ENCODE peak calls at places on chromosomes 6 and 20, in seven cellular contexts. B is stomach; L is astrocyte of the spinal cord; M is mammary epithelial cell; A is tibial nerve; U is OCI-LY7; T is CD8-positive, alpha-beta T cell. C is an unnamed sample.

GRCh38 chr6:43916091-43916923 is 146.3 kb downstream of the VEGFA start:
- DNase-seq in B (no peak), L (no peak), M (no peak), A (no peak), U (no peak), T (no peak), C (no peak)

GRCh38 chr6:209432-210103 is 82.7 kb upstream of the DUSP22 start:
- DNase-seq in B (no peak), L (no peak), M (no peak), A (no peak), U (no peak), T (no peak), C (no peak)

GRCh38 chr6:82976179-82976578 is 89.5 kb downstream of the UBE3D start:
- DNase-seq in B (no peak), L (no peak), M (no peak), A (no peak), U (no peak), T (no peak), C (no peak)

GRCh38 chr20:35317416-35317815 is 25.2 kb upstream of the FAM83C start:
- DNase-seq in B (no peak), L (no peak), M (no peak), A (no peak), U (no peak), T (no peak), C (no peak)

GRCh38 chr6:10720229-10720959 is 2.5 kb upstream of the TMEM14C start:
- DNase-seq in B (peak), L (peak), M (peak), A (no peak), U (no peak), T (peak), C (no peak)

GRCh38 chr20:32362924-32363364 is 4.8 kb downstream of the ASXL1 start:
- DNase-seq in B (no peak), L (no peak), M (no peak), A (no peak), U (no peak), T (no peak), C (no peak)

GRCh38 chr6:110625883-110626282 is 149.5 kb upstream of the SLC22A16 start:
- DNase-seq in B (no peak), L (peak), M (peak), A (no peak), U (no peak), T (no peak), C (no peak)

GRCh38 chr6:41622210-41622990 is 15.9 kb upstream of the MDFI start:
- DNase-seq in B (no peak), L (no peak), M (peak), A (no peak), U (peak), T (no peak), C (no peak)

GRCh38 chr6:148335582-148335981 is 7.1 kb upstream of the SASH1 start:
- DNase-seq in B (no peak), L (no peak), M (peak), A (no peak), U (no peak), T (no peak), C (no peak)

GRCh38 chr6:131597448-131597847 is 24.4 kb downstream of the ARG1 start:
- DNase-seq in B (no peak), L (no peak), M (no peak), A (no peak), U (peak), T (no peak), C (no peak)

GRCh38 chr20:38395165-38395564 is 40.0 kb downstream of the SNHG17 start:
- DNase-seq in B (no peak), L (no peak), M (no peak), A (no peak), U (no peak), T (no peak), C (no peak)

GRCh38 chr20:37911838-37912273 is 8.9 kb downstream of the VSTM2L start:
- DNase-seq in B (no peak), L (no peak), M (peak), A (no peak), U (no peak), T (no peak), C (no peak)

GRCh38 chr6:75416443-75416842 is 77.2 kb downstream of the FILIP1 start:
- DNase-seq in B (no peak), L (no peak), M (no peak), A (no peak), U (no peak), T (no peak), C (no peak)

GRCh38 chr6:7062445-7063162 is 45.2 kb upstream of the RREB1 start:
- DNase-seq in B (peak), L (no peak), M (no peak), A (no peak), U (no peak), T (no peak), C (no peak)

GRCh38 chr20:23404196-23404595 is 17.1 kb downstream of the NAPB start:
- DNase-seq in B (no peak), L (no peak), M (peak), A (no peak), U (no peak), T (no peak), C (no peak)

GRCh38 chr6:114323784-114324183 is 19.0 kb downstream of the HS3ST5 start:
- DNase-seq in B (no peak), L (no peak), M (no peak), A (no peak), U (no peak), T (no peak), C (no peak)

GRCh38 chr6:114327074-114327473 is 15.7 kb downstream of the HS3ST5 start:
- DNase-seq in B (no peak), L (no peak), M (no peak), A (no peak), U (no peak), T (no peak), C (no peak)
- TF ChIP-seq CTCF in B (no peak), L (no peak), M (no peak), A (no peak), U (no peak), T (no peak), C (no peak)

DNA sequence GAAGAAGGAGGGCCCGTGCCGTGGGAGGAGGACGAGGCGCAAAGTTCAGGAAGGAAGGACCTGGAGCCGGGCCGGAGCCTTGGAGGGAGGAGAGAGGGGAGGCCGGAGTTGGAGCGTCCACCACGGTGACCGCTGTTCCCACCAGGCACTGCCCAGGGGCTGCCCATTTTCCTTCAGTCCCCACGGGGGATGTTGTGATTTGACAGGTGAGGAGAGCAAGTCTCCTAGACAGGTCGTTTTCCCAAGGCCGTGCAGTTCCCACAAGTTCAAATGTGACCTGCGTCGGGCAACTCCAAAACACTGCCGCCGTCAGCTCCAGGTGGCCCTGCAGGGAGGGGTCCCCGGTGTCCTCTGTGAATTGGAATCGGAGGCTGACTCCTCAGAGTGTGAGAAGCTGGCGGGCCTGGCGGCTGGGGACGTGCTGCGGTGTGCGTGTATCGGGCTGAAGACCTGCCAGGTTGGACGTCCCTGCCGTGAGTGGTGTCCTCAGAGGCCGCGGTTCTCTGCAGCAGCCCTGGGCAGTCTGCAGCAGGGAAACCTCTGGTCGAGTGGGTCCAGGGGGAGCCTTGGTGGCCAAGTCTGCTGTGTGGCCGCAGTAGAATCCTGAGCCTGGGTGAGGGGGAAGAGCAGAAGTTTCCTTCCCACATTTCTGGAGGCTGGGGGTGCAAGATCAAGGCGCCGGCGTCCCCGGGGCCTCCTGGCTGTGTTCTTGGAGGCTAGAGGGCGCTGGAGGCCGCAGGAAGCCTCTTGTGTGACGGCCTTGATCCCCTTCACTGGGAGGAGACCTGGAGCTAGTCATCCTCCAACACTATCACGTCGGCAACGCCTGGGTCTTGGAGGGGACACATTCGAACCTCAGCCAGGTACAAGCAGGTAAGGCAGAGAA is 115.0 kb upstream of the FRMD1 start:
- DNase-seq in B (peak), L (no peak), M (no peak), A (no peak), U (peak), T (no peak), C (no peak)
- TF ChIP-seq CTCF in B (no peak), L (no peak), M (no peak), A (no peak), U (peak), T (no peak), C (no peak)

DNA sequence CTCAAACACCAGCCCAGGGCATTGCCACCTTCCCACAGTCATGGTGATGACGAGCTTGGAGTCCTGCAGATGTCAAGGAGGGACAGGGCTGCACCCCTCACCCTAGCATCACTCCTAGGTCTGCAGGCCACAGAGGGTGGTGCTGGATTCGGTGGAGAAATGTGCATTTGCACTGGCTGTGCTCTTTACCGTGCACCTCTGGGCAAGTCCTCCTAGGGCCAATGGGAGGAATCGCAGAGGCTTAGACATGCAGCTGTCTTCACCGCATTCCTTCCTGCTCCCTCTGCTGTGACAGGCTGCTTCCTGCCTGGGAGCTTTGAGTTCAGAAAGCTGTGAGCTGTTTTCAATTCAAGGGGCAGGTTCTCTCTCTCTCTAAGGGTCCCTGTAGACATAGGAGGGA is 85.0 kb downstream of the EDN3 start:
- DNase-seq in B (no peak), L (no peak), M (no peak), A (no peak), U (no peak), T (no peak), C (no peak)
- TF ChIP-seq CTCF in B (no peak), L (no peak), M (no peak), A (no peak), U (no peak), T (no peak), C (no peak)

GRCh38 chr6:156944412-156944811 is 167.2 kb downstream of the ARID1B start:
- DNase-seq in B (no peak), L (no peak), M (no peak), A (no peak), U (no peak), T (no peak), C (no peak)

GRCh38 chr6:156938143-156938542 is 161.0 kb downstream of the ARID1B start:
- DNase-seq in B (no peak), L (no peak), M (no peak), A (no peak), U (no peak), T (no peak), C (no peak)

GRCh38 chr6:156943816-156944215 is 166.6 kb downstream of the ARID1B start:
- DNase-seq in B (no peak), L (no peak), M (no peak), A (no peak), U (no peak), T (no peak), C (no peak)

GRCh38 chr6:156943167-156943566 is 166.0 kb downstream of the ARID1B start:
- DNase-seq in B (no peak), L (peak), M (no peak), A (no peak), U (no peak), T (no peak), C (no peak)

GRCh38 chr6:156942266-156942665 is 165.1 kb downstream of the ARID1B start:
- DNase-seq in B (no peak), L (no peak), M (no peak), A (no peak), U (peak), T (no peak), C (no peak)
- TF ChIP-seq CTCF in B (no peak), L (no peak), M (no peak), A (no peak), U (peak), T (no peak), C (no peak)

GRCh38 chr6:153553627-153554026 is 422.5 kb upstream of the RGS17 start:
- DNase-seq in B (no peak), L (no peak), M (peak), A (no peak), U (no peak), T (no peak), C (peak)
- TF ChIP-seq CTCF in B (peak), L (peak), M (peak), A (no peak), U (peak), T (no peak), C (peak)

DNA sequence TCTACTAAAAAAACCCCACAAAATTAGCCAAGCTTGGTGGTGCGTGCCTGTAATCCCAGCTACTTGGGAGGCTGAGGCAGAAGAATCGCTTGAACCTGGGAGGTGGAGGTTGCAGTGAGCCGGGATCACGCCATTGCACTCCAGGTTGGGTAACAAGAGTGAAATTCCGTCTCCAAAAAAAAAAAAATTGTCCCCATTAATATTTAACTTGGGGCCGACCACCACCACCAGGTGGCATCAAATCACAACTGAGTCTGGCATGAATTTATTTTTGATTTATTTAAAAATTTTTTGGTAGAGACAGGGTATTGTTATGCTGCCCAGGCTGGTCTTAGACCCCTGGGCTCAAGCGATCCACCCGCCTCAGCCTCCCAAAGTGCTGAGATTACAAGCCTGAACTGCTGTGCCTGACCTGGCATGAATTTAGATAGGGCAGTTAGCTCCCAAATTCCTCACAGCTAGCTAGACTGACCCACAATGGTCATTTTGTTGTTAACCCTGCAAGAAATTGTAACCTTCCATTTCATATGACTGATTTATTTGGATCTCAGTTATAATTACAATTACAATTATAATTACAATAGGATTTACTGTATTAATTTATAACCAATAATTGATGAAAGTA is 17.1 kb upstream of the BEND3 start:
- DNase-seq in B (no peak), L (peak), M (no peak), A (no peak), U (peak), T (no peak), C (peak)
- TF ChIP-seq CTCF in B (peak), L (peak), M (no peak), A (peak), U (peak), T (peak), C (peak)

GRCh38 chr6:2841264-2842138 is at the start of gene SERPINB1:
- DNase-seq in B (peak), L (peak), M (peak), A (peak), U (no peak), T (peak), C (peak)
- TF ChIP-seq CTCF in B (no peak), L (no peak), M (no peak), A (no peak), U (no peak), T (no peak), C (no peak)

GRCh38 chr6:87026961-87027360 is 67.9 kb downstream of the CGA start:
- DNase-seq in B (no peak), L (no peak), M (no peak), A (no peak), U (no peak), T (no peak), C (no peak)

GRCh38 chr6:87029711-87030314 is 65.1 kb downstream of the CGA start:
- DNase-seq in B (no peak), L (peak), M (peak), A (no peak), U (peak), T (no peak), C (no peak)
- TF ChIP-seq CTCF in B (peak), L (peak), M (peak), A (peak), U (peak), T (peak), C (peak)

DNA sequence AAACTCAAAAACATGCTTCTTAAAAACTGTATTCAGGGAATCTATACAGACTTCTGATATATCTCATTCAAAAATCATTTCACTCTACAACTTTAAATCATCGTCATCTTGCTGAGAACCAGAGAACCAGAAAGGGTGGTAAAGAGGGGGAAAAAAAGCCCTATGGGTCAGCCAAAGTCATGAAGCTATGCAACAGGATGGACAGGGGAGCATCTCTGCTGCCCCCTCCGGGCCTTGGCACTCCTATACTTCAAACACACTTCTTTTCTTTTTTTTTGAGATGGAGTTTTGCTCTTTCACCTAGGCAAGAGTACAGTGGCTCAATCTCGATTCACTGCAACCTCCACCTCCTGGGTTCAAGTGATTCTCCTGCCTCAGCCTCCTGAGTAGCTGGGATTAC is 73.5 kb upstream of the NFATC2 start:
- DNase-seq in B (no peak), L (no peak), M (no peak), A (no peak), U (peak), T (no peak), C (no peak)
- TF ChIP-seq CTCF in B (no peak), L (peak), M (no peak), A (no peak), U (peak), T (no peak), C (no peak)

GRCh38 chr6:159608961-159609673 is 83.9 kb downstream of the SOD2 start:
- DNase-seq in B (no peak), L (peak), M (peak), A (no peak), U (peak), T (no peak), C (peak)
- TF ChIP-seq CTCF in B (peak), L (peak), M (peak), A (no peak), U (peak), T (no peak), C (peak)

C was measured in nephron progenitor cell.